ENCODE peak calls at places on chromosomes 11 and 22, in seven cellular contexts. One of them, this sample, is unnamed.

GRCh38 chr11:64597671-64598101 is 6.7 kb downstream of the SLC22A12 start:
- DNase-seq in OCI-LY7: no peak
- DNase-seq in SK-N-SH: no peak
- DNase-seq in PC-3: no peak
- DNase-seq in MM.1S: no peak
- DNase-seq in fibroblast of lung: no peak
- DNase-seq in GM23248: no peak
- DNase-seq in this sample: no peak

GRCh38 chr11:62770778-62771143 is 435 bp upstream of the TAF6L start:
- DNase-seq in MM.1S: no peak
- DNase-seq in OCI-LY7: peak; percentile 46
- DNase-seq in GM23248: peak; percentile 65
- DNase-seq in PC-3: no peak
- DNase-seq in fibroblast of lung: no peak
- DNase-seq in SK-N-SH: peak; percentile 41
- DNase-seq in this sample: peak; percentile 66

GRCh38 chr11:119681537-119681936 is 47.5 kb downstream of the NECTIN1 start:
- DNase-seq in SK-N-SH: no peak
- DNase-seq in MM.1S: no peak
- DNase-seq in OCI-LY7: no peak
- DNase-seq in PC-3: no peak
- DNase-seq in fibroblast of lung: no peak
- DNase-seq in GM23248: peak; percentile 30
- DNase-seq in this sample: no peak

GRCh38 chr11:34266090-34266912 is 91.5 kb downstream of the ABTB2 start:
- DNase-seq in PC-3: peak; percentile 78
- DNase-seq in GM23248: peak; percentile 86
- DNase-seq in fibroblast of lung: peak; percentile 99
- DNase-seq in MM.1S: no peak
- DNase-seq in OCI-LY7: no peak
- DNase-seq in SK-N-SH: no peak
- DNase-seq in this sample: peak; percentile 85

GRCh38 chr11:116162086-116162485 is 610.7 kb downstream of the BUD13 start:
- DNase-seq in OCI-LY7: no peak
- DNase-seq in SK-N-SH: no peak
- DNase-seq in GM23248: no peak
- DNase-seq in MM.1S: no peak
- DNase-seq in fibroblast of lung: no peak
- DNase-seq in PC-3: no peak
- DNase-seq in this sample: no peak

GRCh38 chr11:85725510-85726258 is 39.7 kb upstream of the CCDC89 start:
- DNase-seq in fibroblast of lung: peak; percentile 97
- DNase-seq in MM.1S: no peak
- DNase-seq in SK-N-SH: no peak
- DNase-seq in PC-3: peak; percentile 99
- DNase-seq in GM23248: peak; percentile 82
- DNase-seq in OCI-LY7: no peak
- DNase-seq in this sample: peak; percentile 86

GRCh38 chr22:41940853-41941765 is 5.8 kb downstream of the CENPM start:
- DNase-seq in SK-N-SH: peak; percentile 78
- DNase-seq in PC-3: peak; percentile 67
- DNase-seq in MM.1S: peak; percentile 80
- DNase-seq in OCI-LY7: peak; percentile 85
- DNase-seq in fibroblast of lung: peak; percentile 76
- DNase-seq in GM23248: peak; percentile 95
- DNase-seq in this sample: peak; percentile 97

GRCh38 chr11:34323601-34324000 is 34.2 kb downstream of the ABTB2 start:
- DNase-seq in SK-N-SH: no peak
- DNase-seq in MM.1S: no peak
- DNase-seq in GM23248: peak; percentile 43
- DNase-seq in OCI-LY7: no peak
- DNase-seq in PC-3: no peak
- DNase-seq in fibroblast of lung: no peak
- DNase-seq in this sample: no peak

GRCh38 chr22:23518381-23519187 is 61.5 kb downstream of the IGLL1 start:
- DNase-seq in SK-N-SH: peak; percentile 61
- DNase-seq in GM23248: no peak
- DNase-seq in fibroblast of lung: no peak
- DNase-seq in PC-3: no peak
- DNase-seq in OCI-LY7: no peak
- DNase-seq in MM.1S: no peak
- DNase-seq in this sample: peak; percentile 66

GRCh38 chr11:15258433-15259350 is 144.0 kb downstream of the INSC start:
- DNase-seq in OCI-LY7: peak; percentile 8
- DNase-seq in fibroblast of lung: peak; percentile 42
- DNase-seq in GM23248: peak; percentile 29
- DNase-seq in SK-N-SH: no peak
- DNase-seq in MM.1S: no peak
- DNase-seq in PC-3: peak; percentile 31
- DNase-seq in this sample: peak; percentile 69
- H2AFZ ChIP-seq in OCI-LY7: no peak overlapping the region
- H2AFZ ChIP-seq in fibroblast of lung: no peak overlapping the region
- H2AFZ ChIP-seq in GM23248: no peak overlapping the region
- H2AFZ ChIP-seq in SK-N-SH: no peak overlapping the region
- H2AFZ ChIP-seq in MM.1S: no peak overlapping the region
- H2AFZ ChIP-seq in PC-3: no peak overlapping the region
- H2AFZ ChIP-seq in this sample: no peak overlapping the region

DNA sequence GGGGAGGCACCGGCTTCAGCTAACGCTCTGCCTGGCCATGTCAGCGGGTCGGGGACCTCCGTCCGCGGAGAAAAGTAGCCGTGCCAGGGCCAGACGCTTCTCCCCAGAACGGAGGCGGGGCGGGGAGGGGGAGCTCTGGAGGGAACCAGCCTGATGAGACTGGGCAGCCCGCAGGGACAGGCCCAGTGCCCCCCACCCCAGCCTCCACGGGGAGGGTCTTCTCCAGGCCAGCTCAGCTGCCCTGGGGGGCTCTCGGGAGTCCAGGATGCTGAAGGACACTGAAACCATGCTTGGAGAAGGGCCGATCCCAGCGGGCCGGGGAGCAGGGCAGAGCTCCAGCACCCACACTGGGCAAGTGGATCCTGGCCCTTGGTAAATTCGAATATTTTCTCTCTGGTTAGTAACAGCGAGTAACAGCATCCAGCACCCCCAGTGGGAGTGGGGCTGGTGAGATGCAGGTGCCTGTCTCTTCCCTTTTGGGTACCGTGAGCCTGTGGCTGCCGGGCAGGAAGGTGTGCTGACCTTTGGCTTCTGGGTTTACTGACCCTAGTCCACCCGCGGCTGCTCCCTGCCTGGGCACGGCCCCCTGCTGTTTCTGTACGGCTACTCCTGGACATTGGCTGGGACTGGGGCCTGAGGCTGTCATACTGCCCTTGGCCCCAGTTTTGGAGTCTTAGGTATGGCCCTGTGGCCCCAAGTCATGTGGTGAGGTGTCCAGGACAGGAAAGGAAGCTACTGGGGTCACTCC is 35.8 kb downstream of the GRAMD4 start:
- DNase-seq in OCI-LY7: no peak
- DNase-seq in fibroblast of lung: no peak
- DNase-seq in GM23248: no peak
- DNase-seq in SK-N-SH: no peak
- DNase-seq in MM.1S: no peak
- DNase-seq in PC-3: no peak
- DNase-seq in this sample: no peak
- H3K4me1 ChIP-seq in OCI-LY7: peaks cover 10% of the 10 kb centered on the region
- H3K4me1 ChIP-seq in fibroblast of lung: no peaks in the 10 kb centered on the region
- H3K4me1 ChIP-seq in GM23248: no peaks in the 10 kb centered on the region
- H3K4me1 ChIP-seq in SK-N-SH: no peaks in the 10 kb centered on the region
- H3K4me1 ChIP-seq in MM.1S: peaks cover 6% of the 10 kb centered on the region
- H3K4me1 ChIP-seq in PC-3: peaks cover 22% of the 10 kb centered on the region
- H3K4me1 ChIP-seq in this sample: peaks cover 9% of the 10 kb centered on the region

DNA sequence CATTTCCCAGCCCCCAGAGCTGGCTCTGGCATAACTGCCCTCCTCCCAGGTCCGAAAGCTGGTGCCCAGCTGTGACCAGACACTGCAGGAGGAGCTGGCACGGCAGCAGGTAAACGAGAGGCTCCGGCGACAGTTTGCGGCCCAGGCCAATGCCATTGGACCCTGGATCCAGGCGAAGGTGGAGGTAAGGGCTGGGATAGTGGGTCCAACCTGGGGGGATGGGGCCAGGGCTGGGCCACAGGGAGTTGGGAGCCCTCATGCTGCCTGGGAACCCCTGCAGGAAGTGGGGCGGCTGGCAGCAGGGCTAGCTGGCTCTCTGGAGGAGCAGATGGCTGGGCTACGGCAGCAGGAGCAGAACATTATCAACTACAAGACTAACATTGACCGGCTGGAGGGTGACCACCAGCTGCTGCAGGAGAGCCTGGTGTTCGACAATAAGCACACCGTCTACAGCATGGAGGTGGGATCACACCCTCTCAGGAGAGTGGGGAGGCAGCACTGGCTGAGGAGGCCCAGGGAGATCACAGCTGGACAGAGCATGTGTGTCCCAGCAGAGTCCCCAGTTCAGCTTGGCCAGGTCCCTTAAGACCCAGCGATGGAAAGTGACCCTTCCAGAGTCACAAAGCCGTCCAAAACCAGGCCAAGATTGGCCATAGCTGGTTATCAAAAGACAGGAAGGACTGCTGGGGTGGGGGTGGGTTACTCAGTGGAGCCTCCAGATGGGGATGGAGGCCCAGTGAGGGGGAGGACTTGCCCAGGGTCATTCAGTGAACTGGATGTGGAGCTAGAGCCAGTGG is 7.0 kb downstream of the CTSF start:
- DNase-seq in OCI-LY7: no peak
- DNase-seq in PC-3: no peak
- DNase-seq in GM23248: no peak
- DNase-seq in SK-N-SH: no peak
- DNase-seq in MM.1S: no peak
- DNase-seq in fibroblast of lung: no peak
- DNase-seq in this sample: peak; percentile 87
- H2AFZ ChIP-seq in OCI-LY7: no peak overlapping the region
- H2AFZ ChIP-seq in PC-3: no peak overlapping the region
- H2AFZ ChIP-seq in GM23248: no peak overlapping the region
- H2AFZ ChIP-seq in SK-N-SH: no peak overlapping the region
- H2AFZ ChIP-seq in MM.1S: no peak overlapping the region
- H2AFZ ChIP-seq in fibroblast of lung: no peak overlapping the region
- H2AFZ ChIP-seq in this sample: no peak overlapping the region

GRCh38 chr22:20938272-20938671 is 21.1 kb downstream of the CRKL start:
- DNase-seq in SK-N-SH: no peak
- DNase-seq in MM.1S: no peak
- DNase-seq in GM23248: no peak
- DNase-seq in fibroblast of lung: no peak
- DNase-seq in PC-3: no peak
- DNase-seq in OCI-LY7: no peak
- DNase-seq in this sample: no peak
- H3K4me1 ChIP-seq in SK-N-SH: peaks cover 5% of the 10 kb centered on the region
- H3K4me1 ChIP-seq in MM.1S: no peaks in the 10 kb centered on the region
- H3K4me1 ChIP-seq in GM23248: peaks cover 23% of the 10 kb centered on the region
- H3K4me1 ChIP-seq in fibroblast of lung: peaks cover 3% of the 10 kb centered on the region
- H3K4me1 ChIP-seq in PC-3: no peaks in the 10 kb centered on the region
- H3K4me1 ChIP-seq in OCI-LY7: peaks cover 7% of the 10 kb centered on the region
- H3K4me1 ChIP-seq in this sample: no peaks in the 10 kb centered on the region